ENCODE peak calls at places on chromosome 15, in ten cellular contexts. A is esophagus squamous epithelium, S is tibial nerve, V is heart left ventricle, G is HepG2, Q is transverse colon, H is uterus, K is ovary, C is breast epithelium, W is spleen. X is an unnamed sample.

GRCh38 chr15:50883903-50884302 is 24.6 kb upstream of the AP4E1 start:
- DNase-seq in A (no peak), S (no peak), V (no peak), G (no peak), Q (peak; percentile 38), H (no peak), K (no peak), C (no peak), W (no peak), X (no peak)

GRCh38 chr15:85837011-85837433 is 42.3 kb upstream of the KLHL25 start:
- DNase-seq in A (no peak), S (no peak), V (no peak), G (peak; percentile 84), Q (peak; percentile 67), H (no peak), K (no peak), C (no peak), W (no peak), X (no peak)

GRCh38 chr15:90871097-90871715 is 2.8 kb downstream of the FURIN start:
- DNase-seq in A (no peak), S (no peak), V (peak; percentile 39), G (no peak), Q (peak; percentile 41), H (peak; percentile 49), K (peak; percentile 67), C (no peak), W (peak; percentile 88), X (peak; percentile 91)

GRCh38 chr15:98866503-98866902 is 141.1 kb downstream of the PGPEP1L start:
- DNase-seq in A (no peak), S (no peak), V (no peak), G (no peak), Q (no peak), H (peak; percentile 55), K (no peak), C (no peak), W (no peak), X (no peak)

GRCh38 chr15:44726568-44727461 is 9.5 kb upstream of the TRIM69 start:
- DNase-seq in A (peak; percentile 35), S (no peak), V (peak; percentile 58), G (peak; percentile 76), Q (peak; percentile 78), H (no peak), K (no peak), C (no peak), W (no peak), X (no peak)

GRCh38 chr15:39583586-39584265 is 2.8 kb downstream of the THBS1 start:
- DNase-seq in A (no peak), S (no peak), V (no peak), G (peak; percentile 25), Q (peak; percentile 75), H (no peak), K (peak; percentile 32), C (no peak), W (no peak), X (no peak)

GRCh38 chr15:76177491-76178040 is 117.8 kb downstream of the TMEM266 start:
- DNase-seq in A (no peak), S (no peak), V (peak; percentile 48), G (peak; percentile 20), Q (no peak), H (no peak), K (no peak), C (no peak), W (no peak), X (no peak)

GRCh38 chr15:100764778-100765457 is 114.7 kb upstream of the ALDH1A3 start:
- DNase-seq in A (no peak), S (no peak), V (no peak), G (no peak), Q (no peak), H (no peak), K (no peak), C (no peak), W (peak; percentile 64), X (peak; percentile 47)

GRCh38 chr15:72116680-72117447 is 1.1 kb downstream of the MYO9A start:
- DNase-seq in A (no peak), S (peak; percentile 23), V (peak; percentile 37), G (no peak), Q (peak; percentile 33), H (no peak), K (no peak), C (no peak), W (no peak), X (peak; percentile 35)

GRCh38 chr15:72117448-72117697 is 577 bp downstream of the MYO9A start:
- DNase-seq in A (peak; percentile 38), S (peak; percentile 53), V (peak; percentile 74), G (peak; percentile 32), Q (peak; percentile 82), H (peak; percentile 85), K (no peak), C (peak; percentile 77), W (no peak), X (peak; percentile 97)

GRCh38 chr15:72118400-72118978 is at the start of gene SENP8:
- DNase-seq in A (peak; percentile 76), S (no peak), V (no peak), G (no peak), Q (no peak), H (no peak), K (no peak), C (no peak), W (no peak), X (peak; percentile 79)

GRCh38 chr15:72113347-72114031 is 4.5 kb downstream of the MYO9A start:
- DNase-seq in A (no peak), S (no peak), V (no peak), G (no peak), Q (no peak), H (no peak), K (no peak), C (no peak), W (no peak), X (no peak)

GRCh38 chr15:72117698-72118399 is at the start of gene MYO9A:
- DNase-seq in A (peak; percentile 90), S (peak; percentile 97), V (peak; percentile 98), G (peak; percentile 97), Q (peak; percentile 99), H (peak; percentile 98), K (peak; percentile 99), C (peak; percentile 100), W (peak; percentile 99), X (peak; percentile 97)
- TF ChIP-seq POLR2A in A (peak; percentile 79), S (peak; percentile 5), V (peak; percentile 75), G (no peak), Q (peak; percentile 66), H (peak; percentile 90), K (peak; percentile 29), C (peak; percentile 33), W (no peak), X (peak; percentile 87)

GRCh38 chr15:41350057-41350717 is 17.5 kb downstream of the NUSAP1 start:
- DNase-seq in A (no peak), S (no peak), V (no peak), G (no peak), Q (no peak), H (no peak), K (no peak), C (no peak), W (no peak), X (no peak)

DNA sequence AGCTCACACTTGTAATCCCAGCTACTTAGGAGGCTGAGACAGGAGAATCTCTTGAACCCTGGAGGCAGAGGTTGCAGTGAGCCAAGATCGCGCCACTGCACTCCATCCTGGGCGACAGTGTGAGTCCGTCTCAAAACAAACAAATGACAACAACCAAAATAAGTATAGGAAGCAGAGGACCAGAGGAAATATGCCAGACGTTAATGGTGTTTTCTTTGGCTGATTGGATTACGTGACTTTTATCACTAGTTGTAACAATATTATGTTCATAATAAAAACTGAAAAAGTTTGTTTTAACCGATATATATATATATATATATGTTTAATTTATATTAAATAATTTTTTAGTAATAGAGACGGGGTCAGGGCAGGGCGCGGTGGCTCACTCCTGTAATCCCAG is 21.7 kb downstream of the NUSAP1 start:
- DNase-seq in A (no peak), S (no peak), V (no peak), G (no peak), Q (no peak), H (no peak), K (no peak), C (no peak), W (no peak), X (no peak)
- H3K36me3 ChIP-seq in A (peaks cover 22% of the 10 kb centered on the region), S (no peaks in the 10 kb centered on the region), V (peaks cover 55% of the 10 kb centered on the region), G (peaks cover 22% of the 10 kb centered on the region), Q (no peaks in the 10 kb centered on the region), H (no peaks in the 10 kb centered on the region), K (no peaks in the 10 kb centered on the region), C (no peaks in the 10 kb centered on the region), W (no peaks in the 10 kb centered on the region), X (no peaks in the 10 kb centered on the region)

GRCh38 chr15:34584996-34585395 is 1.5 kb upstream of the GOLGA8B start:
- DNase-seq in A (no peak), S (no peak), V (no peak), G (no peak), Q (no peak), H (no peak), K (no peak), C (no peak), W (no peak), X (peak; percentile 55)

GRCh38 chr15:34583399-34584320 is at the start of gene GOLGA8B:
- DNase-seq in A (no peak), S (no peak), V (peak; percentile 37), G (peak; percentile 64), Q (peak; percentile 79), H (peak; percentile 64), K (peak; percentile 79), C (no peak), W (peak; percentile 93), X (peak; percentile 94)

GRCh38 chr15:34584321-34584668 is 844 bp upstream of the GOLGA8B start:
- DNase-seq in A (no peak), S (no peak), V (no peak), G (no peak), Q (no peak), H (no peak), K (peak; percentile 25), C (no peak), W (no peak), X (peak; percentile 42)

GRCh38 chr15:34582461-34583357 is 742 bp downstream of the GOLGA8B start:
- DNase-seq in A (no peak), S (no peak), V (no peak), G (no peak), Q (peak; percentile 44), H (peak; percentile 22), K (peak; percentile 45), C (no peak), W (peak; percentile 88), X (peak; percentile 88)

DNA sequence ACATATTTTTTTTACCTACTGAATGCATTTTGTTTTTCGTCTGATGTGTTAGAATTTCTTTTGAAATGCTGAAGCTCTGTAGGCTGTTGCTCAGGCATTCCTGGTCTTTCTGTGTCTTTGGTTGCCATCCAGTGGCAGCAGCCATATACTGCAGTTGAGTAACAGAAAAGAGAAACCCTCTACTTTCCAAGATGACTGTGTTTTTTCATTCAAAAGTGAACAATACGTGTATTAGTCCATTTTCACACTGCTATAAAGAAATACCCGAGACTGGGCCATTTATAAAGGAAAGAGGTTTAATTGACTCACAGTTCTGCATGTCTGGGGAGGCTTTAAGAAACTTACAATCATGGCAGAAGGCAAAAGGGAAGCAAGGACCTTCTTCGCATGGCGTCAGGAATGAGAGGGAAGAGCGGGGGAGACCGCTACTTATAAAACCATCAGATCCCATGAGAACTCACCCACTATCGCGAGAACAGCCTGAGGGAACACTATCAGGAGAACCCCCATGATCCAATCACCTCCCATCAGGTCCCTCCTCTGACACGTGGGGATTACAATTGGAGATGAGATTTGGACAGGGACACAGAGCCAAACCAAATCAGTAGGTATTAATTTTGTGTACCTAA is 4.7 kb upstream of the GOLGA8B start:
- DNase-seq in A (no peak), S (peak; percentile 35), V (peak; percentile 43), G (peak; percentile 80), Q (peak; percentile 64), H (peak; percentile 65), K (peak; percentile 66), C (no peak), W (peak; percentile 66), X (no peak)
- H3K4me3 ChIP-seq in A (peak overlapping the region; percentile 15), S (no peak overlapping the region), V (peak overlapping the region; percentile 22), G (peak overlapping the region; percentile 44), Q (no peak overlapping the region), H (no peak overlapping the region), K (peak overlapping the region; percentile 13), C (no peak overlapping the region), W (no peak overlapping the region), X (no peak overlapping the region)

DNA sequence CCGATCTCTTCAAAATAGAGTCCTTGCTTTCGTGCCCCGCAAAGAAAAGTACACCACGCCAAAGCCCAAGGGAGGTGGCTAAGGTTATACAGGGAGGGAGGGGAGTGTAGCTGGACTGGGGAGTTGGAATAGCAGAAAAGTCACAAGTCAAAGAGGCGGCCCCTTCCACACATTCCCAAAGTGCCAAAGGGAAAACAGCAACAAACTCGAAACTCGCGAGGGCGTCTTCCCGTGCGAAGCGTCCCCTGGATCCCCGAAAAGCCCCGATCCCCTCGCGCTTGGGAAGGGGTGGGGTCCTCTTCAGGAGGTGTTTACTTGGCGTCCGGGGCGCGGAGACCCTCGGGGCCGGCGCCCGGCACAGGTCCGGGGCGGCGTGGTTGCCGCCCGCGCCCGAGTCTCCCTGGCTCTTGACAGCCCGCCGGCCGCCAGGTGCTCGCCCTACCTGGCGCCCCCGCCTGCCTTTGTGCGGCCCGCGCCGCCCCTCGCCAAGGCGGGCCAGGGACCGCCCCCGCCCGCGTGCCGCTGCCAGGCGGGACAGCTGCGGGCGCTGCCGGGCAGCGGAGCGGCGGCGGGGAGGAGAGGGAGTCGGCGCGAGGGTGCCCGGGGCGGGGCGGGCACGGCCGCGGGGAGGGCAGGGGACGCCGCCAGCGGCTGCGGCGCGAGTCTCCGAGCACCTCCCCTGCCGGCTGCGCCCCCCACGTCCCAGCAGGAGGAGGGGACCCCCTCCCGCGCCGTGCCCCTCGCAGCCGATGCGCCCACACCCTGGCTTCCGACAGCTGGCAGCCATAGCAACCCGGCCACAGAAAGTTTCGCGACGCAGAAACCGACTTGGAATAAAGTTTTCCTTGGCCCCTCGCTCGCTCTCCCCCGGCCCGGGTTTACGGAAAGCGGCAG is 966 bp downstream of the MYO1E start:
- DNase-seq in A (no peak), S (no peak), V (peak; percentile 32), G (no peak), Q (peak; percentile 55), H (peak; percentile 19), K (peak; percentile 44), C (no peak), W (peak; percentile 86), X (peak; percentile 92)
- TF ChIP-seq POLR2A in A (peak; percentile 42), S (no peak), V (no peak), G (no peak), Q (no peak), H (peak; percentile 5), K (no peak), C (no peak), W (no peak), X (no peak)

X was measured in upper lobe of left lung.